ENCODE peak calls at places on chromosomes 12 and 14, in nine cellular contexts. E is Peyer's patch; N is WERI-Rb-1; V is brain microvascular endothelial cell; S is NCI-H1105; G is fibroblast of lung; W is nephron progenitor cell; D is activated naive CD4-positive, alpha-beta T cell treated with Interleukin-2 at 50 U/mL for 16 hours; M is NCI-H345. K is an unnamed sample.

GRCh38 chr12:47789141-47789540 is 16.1 kb downstream of the SLC48A1 start:
- DNase-seq in E (no peak), N (no peak), V (no peak), S (no peak), G (no peak), W (no peak), D (no peak), M (no peak), K (no peak)

GRCh38 chr14:59754256-59754655 is 116.3 kb downstream of the RTN1 start:
- DNase-seq in E (no peak), N (peak; percentile 34), V (no peak), S (no peak), G (no peak), W (no peak), D (no peak), M (no peak), K (no peak)

GRCh38 chr12:66603458-66603857 is 75.4 kb downstream of the GRIP1 start:
- DNase-seq in E (no peak), N (no peak), V (no peak), S (peak; percentile 34), G (no peak), W (no peak), D (no peak), M (peak; percentile 67), K (no peak)

GRCh38 chr14:69268223-69268622 is 8.3 kb downstream of the GALNT16 start:
- DNase-seq in E (no peak), N (no peak), V (peak; percentile 30), S (no peak), G (peak; percentile 69), W (no peak), D (no peak), M (no peak), K (no peak)

GRCh38 chr12:115000038-115000437 is 316.1 kb upstream of the TBX3 start:
- DNase-seq in E (no peak), N (no peak), V (peak; percentile 25), S (no peak), G (no peak), W (no peak), D (no peak), M (no peak), K (no peak)

GRCh38 chr12:13000935-13001724 is 1.1 kb upstream of the HEBP1 start:
- DNase-seq in E (peak; percentile 58), N (peak; percentile 75), V (no peak), S (peak; percentile 45), G (peak; percentile 48), W (peak; percentile 74), D (peak; percentile 42), M (peak; percentile 61), K (peak; percentile 75)

GRCh38 chr12:95553202-95553943 is 2.1 kb upstream of the USP44 start:
- DNase-seq in E (no peak), N (no peak), V (no peak), S (no peak), G (no peak), W (no peak), D (no peak), M (no peak), K (no peak)

GRCh38 chr12:31005944-31006361 is 67.7 kb upstream of the DDX11 start:
- DNase-seq in E (no peak), N (no peak), V (peak; percentile 8), S (no peak), G (peak; percentile 54), W (no peak), D (no peak), M (no peak), K (no peak)

GRCh38 chr12:98440165-98440581 is 75.2 kb upstream of the TMPO start:
- DNase-seq in E (no peak), N (no peak), V (peak; percentile 98), S (no peak), G (peak; percentile 94), W (no peak), D (no peak), M (no peak), K (no peak)

GRCh38 chr14:92960706-92961566 is 38.0 kb downstream of the CHGA start:
- DNase-seq in E (no peak), N (no peak), V (peak; percentile 43), S (no peak), G (no peak), W (no peak), D (no peak), M (peak; percentile 37), K (no peak)

GRCh38 chr12:110079477-110080400 is 31.4 kb upstream of the C12orf76 start:
- DNase-seq in E (peak; percentile 85), N (no peak), V (no peak), S (no peak), G (no peak), W (no peak), D (peak; percentile 78), M (no peak), K (no peak)

GRCh38 chr12:78447373-78447772 is 417.2 kb upstream of the SYT1 start:
- DNase-seq in E (no peak), N (no peak), V (no peak), S (no peak), G (no peak), W (no peak), D (no peak), M (no peak), K (no peak)